ENCODE peak calls at places on chromosomes 16 and 17, in six cellular contexts. B is colonic mucosa, S is transverse colon, O is spleen, J is A549, L is PC-9. A is an unnamed sample. For H3K4me1, the result is how much of the 10 kb centered on the place peaks cover.

GRCh38 chr17:35259001-35259400 is 16.1 kb downstream of the SLFN5 start:
- DNase-seq in B (no peak), S (no peak), O (no peak), J (no peak), L (no peak), A (no peak)

GRCh38 chr16:29876578-29877249 is 13.7 kb upstream of the CDIPT start:
- DNase-seq in B (no peak), S (no peak), O (no peak), J (no peak), L (no peak), A (peak)

GRCh38 chr16:51003850-51004566 is 147.1 kb downstream of the SALL1 start:
- DNase-seq in B (no peak), S (no peak), O (no peak), J (no peak), L (no peak), A (no peak)

GRCh38 chr16:90077757-90078593 is 844 bp upstream of the PRDM7 start:
- DNase-seq in B (peak), S (peak), O (peak), J (peak), L (no peak), A (no peak)

GRCh38 chr16:78952630-78953029 is 647.9 kb downstream of the MAF start:
- DNase-seq in B (no peak), S (no peak), O (no peak), J (no peak), L (no peak), A (no peak)

GRCh38 chr17:49343273-49343672 is 18.8 kb downstream of the ZNF652 start:
- DNase-seq in B (no peak), S (no peak), O (no peak), J (no peak), L (no peak), A (peak)

GRCh38 chr16:3113765-3114479 is 1.5 kb downstream of the ZNF205 start:
- DNase-seq in B (no peak), S (no peak), O (no peak), J (peak), L (no peak), A (no peak)

GRCh38 chr17:50499722-50500121 is 8.5 kb upstream of the MYCBPAP start:
- DNase-seq in B (no peak), S (no peak), O (no peak), J (no peak), L (no peak), A (no peak)

GRCh38 chr16:14198012-14198411 is 126.9 kb downstream of the MRTFB start:
- DNase-seq in B (no peak), S (no peak), O (no peak), J (no peak), L (no peak), A (no peak)

GRCh38 chr17:77349976-77350830 is 209.4 kb downstream of the SEC14L1 start:
- DNase-seq in B (peak), S (no peak), O (no peak), J (no peak), L (no peak), A (no peak)

GRCh38 chr16:69116911-69117310 is 11.5 kb downstream of the HAS3 start:
- DNase-seq in B (no peak), S (no peak), O (peak), J (no peak), L (no peak), A (no peak)

GRCh38 chr17:2157081-2157480 is 102.2 kb downstream of the HIC1 start:
- DNase-seq in B (no peak), S (no peak), O (no peak), J (no peak), L (no peak), A (no peak)

GRCh38 chr17:8997994-8998628 is 23.2 kb upstream of the NTN1 start:
- DNase-seq in B (peak), S (peak), O (peak), J (peak), L (no peak), A (peak)

GRCh38 chr17:82231312-82231561 is 2.4 kb downstream of the SLC16A3 start:
- DNase-seq in B (no peak), S (no peak), O (no peak), J (no peak), L (no peak), A (no peak)

GRCh38 chr16:66166451-66166850 is 200.0 kb upstream of the CDH5 start:
- DNase-seq in B (no peak), S (no peak), O (no peak), J (no peak), L (no peak), A (no peak)

GRCh38 chr16:67277294-67277998 is 1.9 kb upstream of the PLEKHG4 start:
- DNase-seq in B (peak), S (peak), O (no peak), J (peak), L (peak), A (no peak)

GRCh38 chr16:47613251-47613650 is 152.1 kb downstream of the PHKB start:
- DNase-seq in B (no peak), S (no peak), O (no peak), J (no peak), L (no peak), A (no peak)

GRCh38 chr17:50872710-50873424 is 6.7 kb upstream of the TOB1 start:
- DNase-seq in B (no peak), S (no peak), O (no peak), J (no peak), L (no peak), A (peak)

GRCh38 chr16:58264961-58265479 is 29.8 kb downstream of the PRSS54 start:
- DNase-seq in B (peak), S (peak), O (no peak), J (peak), L (peak), A (no peak)

GRCh38 chr17:74260525-74260850 is 13.5 kb upstream of the DNAI2 start:
- DNase-seq in B (no peak), S (no peak), O (no peak), J (no peak), L (no peak), A (no peak)

GRCh38 chr17:52035336-52035915 is 123.1 kb downstream of the CA10 start:
- DNase-seq in B (no peak), S (no peak), O (peak), J (no peak), L (no peak), A (no peak)

GRCh38 chr16:69049146-69049545 is 56.3 kb upstream of the HAS3 start:
- DNase-seq in B (no peak), S (no peak), O (no peak), J (no peak), L (no peak), A (no peak)

GRCh38 chr17:41624208-41625101 is at the start of gene KRT17:
- DNase-seq in B (no peak), S (no peak), O (peak), J (no peak), L (no peak), A (no peak)

GRCh38 chr17:20280051-20280450 is 187.3 kb downstream of the LGALS9B start:
- DNase-seq in B (no peak), S (no peak), O (no peak), J (no peak), L (no peak), A (no peak)

GRCh38 chr17:28508325-28508724 is 2.2 kb downstream of the FOXN1 start:
- DNase-seq in B (no peak), S (no peak), O (no peak), J (no peak), L (no peak), A (no peak)

GRCh38 chr17:329794-330420 is 22.7 kb downstream of the RPH3AL start:
- DNase-seq in B (no peak), S (no peak), O (peak), J (no peak), L (no peak), A (no peak)

GRCh38 chr17:55340171-55340570 is 75.4 kb downstream of the HLF start:
- DNase-seq in B (no peak), S (no peak), O (no peak), J (no peak), L (no peak), A (no peak)

GRCh38 chr16:77297996-77298637 is 98.9 kb downstream of the SYCE1L start:
- DNase-seq in B (no peak), S (no peak), O (no peak), J (peak), L (peak), A (no peak)

GRCh38 chr16:11302977-11303376 is 21.8 kb upstream of the PRM1 start:
- DNase-seq in B (no peak), S (no peak), O (no peak), J (no peak), L (no peak), A (no peak)

GRCh38 chr17:74842599-74843351 is 16.9 kb downstream of the GRIN2C start:
- DNase-seq in B (peak), S (peak), O (no peak), J (peak), L (peak), A (no peak)

GRCh38 chr16:88639231-88640038 is 1.1 kb downstream of the IL17C start:
- DNase-seq in B (peak), S (peak), O (no peak), J (no peak), L (no peak), A (no peak)

GRCh38 chr17:42135664-42136653 is 13.4 kb downstream of the HSPB9 start:
- DNase-seq in B (peak), S (peak), O (peak), J (peak), L (peak), A (no peak)

GRCh38 chr16:89922884-89923639 is at the start of gene TUBB3:
- DNase-seq in B (peak), S (peak), O (no peak), J (peak), L (no peak), A (no peak)

GRCh38 chr17:81035389-81036127 is 607 bp downstream of the BAIAP2 start:
- DNase-seq in B (no peak), S (no peak), O (peak), J (no peak), L (no peak), A (peak)

GRCh38 chr16:74296120-74296464 is 522 bp upstream of the PSMD7 start:
- DNase-seq in B (no peak), S (no peak), O (no peak), J (no peak), L (no peak), A (no peak)

GRCh38 chr16:60107467-60107866 is 1373.4 kb upstream of the GOT2 start:
- DNase-seq in B (no peak), S (no peak), O (no peak), J (no peak), L (no peak), A (no peak)

GRCh38 chr17:19702231-19702641 is 14.1 kb downstream of the SLC47A2 start:
- DNase-seq in B (no peak), S (no peak), O (no peak), J (no peak), L (no peak), A (no peak)

GRCh38 chr16:89970011-89970410 is 21.5 kb downstream of the DEF8 start:
- DNase-seq in B (no peak), S (no peak), O (no peak), J (no peak), L (no peak), A (no peak)

GRCh38 chr17:32487460-32488176 is 825 bp downstream of the CDK5R1 start:
- DNase-seq in B (no peak), S (no peak), O (peak), J (peak), L (no peak), A (no peak)

GRCh38 chr17:32486701-32487459 is at the start of gene CDK5R1:
- DNase-seq in B (peak), S (peak), O (peak), J (peak), L (no peak), A (peak)

GRCh38 chr17:32489320-32490100 is 2.7 kb downstream of the CDK5R1 start:
- DNase-seq in B (no peak), S (no peak), O (no peak), J (no peak), L (no peak), A (no peak)

GRCh38 chr17:32488604-32489180 is 1.9 kb downstream of the CDK5R1 start:
- DNase-seq in B (no peak), S (no peak), O (peak), J (no peak), L (no peak), A (no peak)

DNA sequence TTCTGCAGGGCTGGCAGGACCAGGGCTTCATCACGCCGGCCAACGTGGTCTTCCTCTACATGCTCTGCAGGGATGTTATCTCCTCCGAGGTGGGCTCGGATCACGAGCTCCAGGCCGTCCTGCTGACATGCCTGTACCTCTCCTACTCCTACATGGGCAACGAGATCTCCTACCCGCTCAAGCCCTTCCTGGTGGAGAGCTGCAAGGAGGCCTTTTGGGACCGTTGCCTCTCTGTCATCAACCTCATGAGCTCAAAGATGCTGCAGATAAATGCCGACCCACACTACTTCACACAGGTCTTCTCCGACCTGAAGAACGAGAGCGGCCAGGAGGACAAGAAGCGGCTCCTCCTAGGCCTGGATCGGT is 1.4 kb downstream of the CDK5R1 start:
- DNase-seq in B (no peak), S (no peak), O (no peak), J (no peak), L (no peak), A (no peak)
- H3K4me1 ChIP-seq in B (under half), S (under half), O (half or more), J (under half), L (under half), A (under half)

DNA sequence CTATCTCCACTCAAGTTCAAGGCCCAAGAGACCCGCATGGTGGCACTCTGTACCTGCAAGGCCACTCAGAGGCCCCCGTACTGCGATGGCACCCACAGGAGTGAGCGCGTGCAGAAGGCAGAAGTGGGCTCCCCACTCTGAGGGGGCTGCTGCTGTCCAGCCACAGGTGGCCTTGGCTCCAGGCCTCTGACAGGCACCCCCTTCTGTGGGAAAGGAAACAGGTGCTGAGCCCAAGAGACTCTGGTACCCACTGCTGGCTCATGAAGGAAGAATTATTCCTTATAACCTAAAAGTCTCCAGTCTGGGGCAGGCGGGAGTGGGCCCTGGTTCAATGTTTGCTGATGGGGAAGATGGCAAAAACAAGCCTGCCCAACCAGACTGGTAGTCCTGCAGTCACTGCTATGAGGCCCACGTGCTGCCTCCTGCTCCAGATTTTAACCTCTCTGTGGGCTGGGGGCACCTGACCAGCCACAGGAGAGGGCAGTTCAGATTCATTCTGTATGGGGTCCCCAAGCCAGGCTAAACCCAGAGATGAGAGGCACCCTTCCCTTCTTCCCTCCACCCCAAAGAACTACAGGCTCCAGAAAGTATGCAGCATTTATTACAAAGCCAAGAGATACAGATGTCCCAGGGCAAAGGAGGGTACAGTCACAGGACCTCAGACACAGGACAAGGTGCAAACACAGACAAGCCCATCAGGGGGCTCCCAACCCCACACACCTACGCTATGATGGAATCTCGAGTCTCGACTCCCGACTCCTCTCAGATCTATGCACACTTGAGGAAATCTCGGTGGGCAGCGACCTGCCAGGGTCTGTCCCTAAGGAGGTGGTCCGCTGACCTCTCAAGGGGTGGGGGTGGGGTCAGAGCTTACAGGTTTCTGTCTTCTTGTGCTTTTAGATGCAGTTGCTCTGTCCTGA is 3.4 kb downstream of the CISD3 start:
- DNase-seq in B (no peak), S (no peak), O (no peak), J (peak), L (no peak), A (no peak)
- H3K4me1 ChIP-seq in B (under half), S (under half), O (half or more), J (under half), L (under half), A (under half)

GRCh38 chr17:79813826-79814623 is 17.1 kb upstream of the CBX8 start:
- DNase-seq in B (no peak), S (no peak), O (no peak), J (no peak), L (no peak), A (no peak)

GRCh38 chr17:79814624-79814965 is 17.7 kb upstream of the CBX8 start:
- DNase-seq in B (no peak), S (peak), O (no peak), J (no peak), L (no peak), A (no peak)

GRCh38 chr17:79811888-79812205 is 15.0 kb upstream of the CBX8 start:
- DNase-seq in B (no peak), S (no peak), O (no peak), J (no peak), L (no peak), A (no peak)

GRCh38 chr17:79812206-79812968 is 15.5 kb upstream of the CBX8 start:
- DNase-seq in B (no peak), S (no peak), O (no peak), J (no peak), L (no peak), A (no peak)

GRCh38 chr17:79812969-79813825 is 16.3 kb upstream of the CBX8 start:
- DNase-seq in B (no peak), S (peak), O (no peak), J (no peak), L (no peak), A (no peak)
- H3K4me1 ChIP-seq in B (under half), S (half or more), O (half or more), J (under half), L (under half), A (under half)

DNA sequence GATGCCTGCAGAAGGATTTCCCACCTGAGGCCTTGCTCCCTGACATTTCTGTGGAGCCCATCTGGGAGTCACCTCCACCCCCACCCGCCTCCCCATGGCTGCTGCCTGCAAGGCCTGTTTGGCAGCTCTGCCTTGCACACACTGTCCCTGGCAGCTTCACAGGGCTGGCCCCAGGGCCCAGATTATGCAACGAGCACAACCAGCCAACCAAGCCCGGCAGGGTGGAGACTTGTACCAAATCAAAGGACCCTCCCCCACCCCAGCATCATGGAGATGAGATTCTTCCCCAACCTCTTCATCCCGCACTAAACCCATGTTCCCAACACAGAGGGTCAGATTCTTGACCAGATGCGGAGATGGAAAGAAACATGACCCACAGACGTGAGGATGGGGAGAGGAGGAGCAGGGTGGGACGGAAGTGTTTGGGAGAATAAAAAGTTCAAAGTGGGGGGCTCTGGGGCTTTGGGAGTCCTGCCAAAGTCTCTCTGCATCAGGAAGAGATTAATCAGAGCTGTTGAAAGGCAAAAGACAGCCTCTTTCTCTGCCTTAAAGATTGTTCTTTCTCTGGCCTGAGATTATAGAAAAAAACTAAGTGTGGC is 3.8 kb downstream of the SMARCD2 start:
- DNase-seq in B (peak), S (peak), O (peak), J (no peak), L (peak), A (no peak)
- H3K4me1 ChIP-seq in B (under half), S (under half), O (half or more), J (under half), L (under half), A (under half)

DNA sequence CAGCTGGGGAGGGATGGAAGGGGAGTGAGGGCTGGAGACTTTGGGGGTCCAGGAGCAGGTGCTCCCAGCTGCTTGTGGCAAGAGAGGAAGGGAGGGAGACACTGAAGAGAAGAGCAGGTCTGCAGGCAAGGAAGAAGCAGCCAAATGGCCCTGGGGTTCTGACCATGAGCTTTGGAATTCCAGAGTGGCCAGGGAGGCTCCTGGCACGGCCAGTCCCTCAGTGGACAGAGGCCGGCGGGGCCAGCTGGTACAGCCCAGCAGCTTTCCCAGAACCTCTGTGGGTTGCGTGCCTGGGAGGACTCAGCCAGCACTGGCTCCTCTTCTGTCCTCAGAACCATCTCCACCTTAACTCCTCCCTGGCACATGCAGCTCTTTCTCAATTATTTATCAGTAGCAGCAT is 233.0 kb downstream of the MSI2 start:
- DNase-seq in B (no peak), S (no peak), O (no peak), J (no peak), L (peak), A (no peak)
- H3K4me1 ChIP-seq in B (under half), S (under half), O (under half), J (under half), L (under half), A (under half)

GRCh38 chr16:85158702-85159225 is 46.5 kb upstream of the CIBAR2 start:
- DNase-seq in B (no peak), S (no peak), O (no peak), J (no peak), L (no peak), A (no peak)
- H3K4me1 ChIP-seq in B (under half), S (under half), O (half or more), J (under half), L (under half), A (under half)